ENCODE peak calls at places on chromosome 16, in nine cellular contexts. One of them, this sample, is unnamed.

GRCh38 chr16:8641671-8642070 is 20.2 kb downstream of the METTL22 start:
- DNase-seq in thoracic aorta: no peak
- DNase-seq in WTC11: no peak
- DNase-seq in retinal pigment epithelial cell: no peak
- DNase-seq in lower leg skin: no peak
- DNase-seq in heart right ventricle: no peak
- DNase-seq in IMR-90: no peak
- DNase-seq in AG04450: no peak
- DNase-seq in upper lobe of right lung: no peak
- DNase-seq in this sample: no peak

GRCh38 chr16:87575027-87575804 is 27.1 kb upstream of the JPH3 start:
- DNase-seq in thoracic aorta: no peak
- DNase-seq in WTC11: peak; percentile 77
- DNase-seq in retinal pigment epithelial cell: no peak
- DNase-seq in lower leg skin: no peak
- DNase-seq in heart right ventricle: no peak
- DNase-seq in IMR-90: no peak
- DNase-seq in AG04450: no peak
- DNase-seq in upper lobe of right lung: no peak
- DNase-seq in this sample: no peak

GRCh38 chr16:49664221-49665215 is 191.4 kb downstream of the ZNF423 start:
- DNase-seq in thoracic aorta: no peak
- DNase-seq in WTC11: no peak
- DNase-seq in retinal pigment epithelial cell: no peak
- DNase-seq in lower leg skin: no peak
- DNase-seq in heart right ventricle: peak; percentile 71
- DNase-seq in IMR-90: no peak
- DNase-seq in AG04450: no peak
- DNase-seq in upper lobe of right lung: no peak
- DNase-seq in this sample: no peak

GRCh38 chr16:85862476-85863383 is 36.2 kb upstream of the IRF8 start:
- DNase-seq in thoracic aorta: no peak
- DNase-seq in WTC11: no peak
- DNase-seq in retinal pigment epithelial cell: no peak
- DNase-seq in lower leg skin: no peak
- DNase-seq in heart right ventricle: no peak
- DNase-seq in IMR-90: no peak
- DNase-seq in AG04450: no peak
- DNase-seq in upper lobe of right lung: no peak
- DNase-seq in this sample: no peak

GRCh38 chr16:24747425-24747824 is 18.0 kb downstream of the TNRC6A start:
- DNase-seq in thoracic aorta: no peak
- DNase-seq in WTC11: no peak
- DNase-seq in retinal pigment epithelial cell: no peak
- DNase-seq in lower leg skin: no peak
- DNase-seq in heart right ventricle: no peak
- DNase-seq in IMR-90: no peak
- DNase-seq in AG04450: no peak
- DNase-seq in upper lobe of right lung: no peak
- DNase-seq in this sample: no peak

GRCh38 chr16:8590161-8590688 is at the start of gene TMEM114:
- DNase-seq in thoracic aorta: no peak
- DNase-seq in WTC11: peak; percentile 62
- DNase-seq in retinal pigment epithelial cell: no peak
- DNase-seq in lower leg skin: no peak
- DNase-seq in heart right ventricle: no peak
- DNase-seq in IMR-90: no peak
- DNase-seq in AG04450: no peak
- DNase-seq in upper lobe of right lung: no peak
- DNase-seq in this sample: no peak

GRCh38 chr16:49876716-49877129 is 20.8 kb upstream of the ZNF423 start:
- DNase-seq in thoracic aorta: no peak
- DNase-seq in WTC11: peak; percentile 88
- DNase-seq in retinal pigment epithelial cell: no peak
- DNase-seq in lower leg skin: no peak
- DNase-seq in heart right ventricle: peak; percentile 84
- DNase-seq in IMR-90: no peak
- DNase-seq in AG04450: no peak
- DNase-seq in upper lobe of right lung: peak; percentile 83
- DNase-seq in this sample: no peak

GRCh38 chr16:4272114-4272954 is 489 bp downstream of the TFAP4 start:
- DNase-seq in thoracic aorta: no peak
- DNase-seq in WTC11: peak; percentile 44
- DNase-seq in retinal pigment epithelial cell: no peak
- DNase-seq in lower leg skin: no peak
- DNase-seq in heart right ventricle: peak; percentile 55
- DNase-seq in IMR-90: no peak
- DNase-seq in AG04450: no peak
- DNase-seq in upper lobe of right lung: peak; percentile 84
- DNase-seq in this sample: peak; percentile 42

GRCh38 chr16:48153689-48154265 is 2.0 kb downstream of the ABCC12 start:
- DNase-seq in thoracic aorta: no peak
- DNase-seq in WTC11: no peak
- DNase-seq in retinal pigment epithelial cell: no peak
- DNase-seq in lower leg skin: no peak
- DNase-seq in heart right ventricle: no peak
- DNase-seq in IMR-90: no peak
- DNase-seq in AG04450: no peak
- DNase-seq in upper lobe of right lung: no peak
- DNase-seq in this sample: no peak

GRCh38 chr16:48632137-48632774 is 22.3 kb upstream of the N4BP1 start:
- DNase-seq in thoracic aorta: no peak
- DNase-seq in WTC11: no peak
- DNase-seq in retinal pigment epithelial cell: no peak
- DNase-seq in lower leg skin: peak; percentile 3
- DNase-seq in heart right ventricle: no peak
- DNase-seq in IMR-90: no peak
- DNase-seq in AG04450: no peak
- DNase-seq in upper lobe of right lung: peak; percentile 17
- DNase-seq in this sample: no peak

GRCh38 chr16:2005646-2006045 is 4.0 kb downstream of the ZNF598 start:
- DNase-seq in thoracic aorta: no peak
- DNase-seq in WTC11: peak; percentile 59
- DNase-seq in retinal pigment epithelial cell: no peak
- DNase-seq in lower leg skin: no peak
- DNase-seq in heart right ventricle: no peak
- DNase-seq in IMR-90: no peak
- DNase-seq in AG04450: no peak
- DNase-seq in upper lobe of right lung: peak; percentile 74
- DNase-seq in this sample: no peak
- TF ChIP-seq CTCF in thoracic aorta: no peak
- TF ChIP-seq CTCF in WTC11: no peak
- TF ChIP-seq CTCF in retinal pigment epithelial cell: no peak
- TF ChIP-seq CTCF in lower leg skin: no peak
- TF ChIP-seq CTCF in heart right ventricle: no peak
- TF ChIP-seq CTCF in IMR-90: no peak
- TF ChIP-seq CTCF in AG04450: no peak
- TF ChIP-seq CTCF in upper lobe of right lung: peak; percentile 26
- TF ChIP-seq CTCF in this sample: no peak

DNA sequence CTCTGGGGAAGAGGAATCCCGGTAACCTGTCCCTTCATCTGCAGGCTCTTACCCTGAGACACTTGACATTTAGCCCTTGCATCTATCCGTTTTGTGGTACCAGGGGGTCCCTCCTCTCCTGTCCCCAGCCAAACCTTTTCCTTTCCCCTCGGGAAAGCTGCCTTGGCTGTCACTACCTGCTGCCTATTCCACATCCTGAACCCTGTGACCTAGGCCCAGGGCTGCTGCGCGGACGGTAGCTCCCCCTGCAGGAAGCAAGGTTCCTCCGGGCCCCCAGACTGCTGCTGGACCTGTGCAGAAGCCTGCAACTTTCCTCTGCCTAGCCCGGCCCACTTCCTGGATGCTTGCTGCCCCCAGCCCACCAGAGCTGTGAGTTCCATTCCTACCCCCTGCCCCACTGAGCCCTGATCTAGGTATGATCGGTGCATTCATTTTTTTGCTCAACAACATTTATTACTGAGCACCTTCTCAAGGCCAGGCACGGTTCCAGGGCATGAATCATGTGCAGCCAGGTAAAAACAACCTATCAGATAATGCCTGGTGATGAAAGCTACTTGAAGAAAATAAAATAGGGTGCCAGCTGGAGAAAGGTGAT is 10.5 kb upstream of the ALDOA start:
- DNase-seq in thoracic aorta: no peak
- DNase-seq in WTC11: peak; percentile 84
- DNase-seq in retinal pigment epithelial cell: no peak
- DNase-seq in lower leg skin: no peak
- DNase-seq in heart right ventricle: no peak
- DNase-seq in IMR-90: no peak
- DNase-seq in AG04450: no peak
- DNase-seq in upper lobe of right lung: peak; percentile 73
- DNase-seq in this sample: peak; percentile 77
- TF ChIP-seq CTCF in thoracic aorta: no peak
- TF ChIP-seq CTCF in WTC11: peak; percentile 43
- TF ChIP-seq CTCF in retinal pigment epithelial cell: peak; percentile 78
- TF ChIP-seq CTCF in lower leg skin: no peak
- TF ChIP-seq CTCF in heart right ventricle: peak; percentile 23
- TF ChIP-seq CTCF in IMR-90: peak; percentile 35
- TF ChIP-seq CTCF in AG04450: peak; percentile 46
- TF ChIP-seq CTCF in upper lobe of right lung: peak; percentile 42
- TF ChIP-seq CTCF in this sample: peak; percentile 32

GRCh38 chr16:56788435-56788834 is 58.5 kb downstream of the NUP93 start:
- DNase-seq in thoracic aorta: no peak
- DNase-seq in WTC11: no peak
- DNase-seq in retinal pigment epithelial cell: no peak
- DNase-seq in lower leg skin: no peak
- DNase-seq in heart right ventricle: no peak
- DNase-seq in IMR-90: no peak
- DNase-seq in AG04450: no peak
- DNase-seq in upper lobe of right lung: no peak
- DNase-seq in this sample: no peak

GRCh38 chr16:56787185-56787584 is 57.3 kb downstream of the NUP93 start:
- DNase-seq in thoracic aorta: no peak
- DNase-seq in WTC11: no peak
- DNase-seq in retinal pigment epithelial cell: no peak
- DNase-seq in lower leg skin: no peak
- DNase-seq in heart right ventricle: no peak
- DNase-seq in IMR-90: no peak
- DNase-seq in AG04450: no peak
- DNase-seq in upper lobe of right lung: no peak
- DNase-seq in this sample: no peak

GRCh38 chr16:56792960-56793359 is 63.0 kb downstream of the NUP93 start:
- DNase-seq in thoracic aorta: no peak
- DNase-seq in WTC11: no peak
- DNase-seq in retinal pigment epithelial cell: no peak
- DNase-seq in lower leg skin: no peak
- DNase-seq in heart right ventricle: no peak
- DNase-seq in IMR-90: no peak
- DNase-seq in AG04450: no peak
- DNase-seq in upper lobe of right lung: no peak
- DNase-seq in this sample: no peak

GRCh38 chr16:56793504-56793903 is 63.6 kb downstream of the NUP93 start:
- DNase-seq in thoracic aorta: no peak
- DNase-seq in WTC11: no peak
- DNase-seq in retinal pigment epithelial cell: no peak
- DNase-seq in lower leg skin: no peak
- DNase-seq in heart right ventricle: no peak
- DNase-seq in IMR-90: peak; percentile 51
- DNase-seq in AG04450: no peak
- DNase-seq in upper lobe of right lung: no peak
- DNase-seq in this sample: peak; percentile 37

DNA sequence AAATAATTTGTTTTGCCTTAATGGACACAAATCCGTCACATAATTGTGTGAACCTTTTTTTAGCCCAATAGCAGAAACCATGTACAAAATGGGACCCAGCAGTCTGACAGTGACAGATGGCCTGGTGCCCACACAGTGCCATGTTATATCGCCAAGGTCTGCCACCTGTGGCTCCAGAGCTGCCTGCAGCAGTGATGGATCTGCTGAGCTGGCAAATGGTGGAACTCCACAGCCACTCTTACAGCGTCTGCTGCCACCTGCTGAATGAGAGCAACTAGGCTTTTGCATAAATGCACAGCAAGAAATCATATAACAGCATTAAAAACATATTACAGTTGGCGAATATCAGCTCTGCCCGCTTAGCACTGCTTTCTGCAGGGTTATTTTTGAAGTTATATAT is 59.4 kb downstream of the NUP93 start:
- DNase-seq in thoracic aorta: no peak
- DNase-seq in WTC11: no peak
- DNase-seq in retinal pigment epithelial cell: no peak
- DNase-seq in lower leg skin: peak; percentile 21
- DNase-seq in heart right ventricle: peak; percentile 12
- DNase-seq in IMR-90: peak; percentile 60
- DNase-seq in AG04450: no peak
- DNase-seq in upper lobe of right lung: no peak
- DNase-seq in this sample: peak; percentile 68
- TF ChIP-seq CTCF in thoracic aorta: no peak
- TF ChIP-seq CTCF in WTC11: no peak
- TF ChIP-seq CTCF in retinal pigment epithelial cell: peak; percentile 67
- TF ChIP-seq CTCF in lower leg skin: no peak
- TF ChIP-seq CTCF in heart right ventricle: peak; percentile 47
- TF ChIP-seq CTCF in IMR-90: peak; percentile 60
- TF ChIP-seq CTCF in AG04450: peak; percentile 56
- TF ChIP-seq CTCF in upper lobe of right lung: peak; percentile 39
- TF ChIP-seq CTCF in this sample: peak; percentile 49

GRCh38 chr16:18832613-18833012 is 31.3 kb upstream of the ARL6IP1 start:
- DNase-seq in thoracic aorta: no peak
- DNase-seq in WTC11: no peak
- DNase-seq in retinal pigment epithelial cell: no peak
- DNase-seq in lower leg skin: no peak
- DNase-seq in heart right ventricle: no peak
- DNase-seq in IMR-90: no peak
- DNase-seq in AG04450: no peak
- DNase-seq in upper lobe of right lung: no peak
- DNase-seq in this sample: no peak

GRCh38 chr16:18833707-18834505 is 32.6 kb upstream of the ARL6IP1 start:
- DNase-seq in thoracic aorta: no peak
- DNase-seq in WTC11: no peak
- DNase-seq in retinal pigment epithelial cell: no peak
- DNase-seq in lower leg skin: no peak
- DNase-seq in heart right ventricle: no peak
- DNase-seq in IMR-90: no peak
- DNase-seq in AG04450: no peak
- DNase-seq in upper lobe of right lung: no peak
- DNase-seq in this sample: no peak

GRCh38 chr16:18836702-18837101 is 35.4 kb upstream of the ARL6IP1 start:
- DNase-seq in thoracic aorta: no peak
- DNase-seq in WTC11: no peak
- DNase-seq in retinal pigment epithelial cell: no peak
- DNase-seq in lower leg skin: no peak
- DNase-seq in heart right ventricle: no peak
- DNase-seq in IMR-90: no peak
- DNase-seq in AG04450: no peak
- DNase-seq in upper lobe of right lung: no peak
- DNase-seq in this sample: no peak

GRCh38 chr16:18832021-18832420 is 30.7 kb upstream of the ARL6IP1 start:
- DNase-seq in thoracic aorta: no peak
- DNase-seq in WTC11: no peak
- DNase-seq in retinal pigment epithelial cell: peak; percentile 49
- DNase-seq in lower leg skin: no peak
- DNase-seq in heart right ventricle: no peak
- DNase-seq in IMR-90: no peak
- DNase-seq in AG04450: no peak
- DNase-seq in upper lobe of right lung: no peak
- DNase-seq in this sample: no peak

DNA sequence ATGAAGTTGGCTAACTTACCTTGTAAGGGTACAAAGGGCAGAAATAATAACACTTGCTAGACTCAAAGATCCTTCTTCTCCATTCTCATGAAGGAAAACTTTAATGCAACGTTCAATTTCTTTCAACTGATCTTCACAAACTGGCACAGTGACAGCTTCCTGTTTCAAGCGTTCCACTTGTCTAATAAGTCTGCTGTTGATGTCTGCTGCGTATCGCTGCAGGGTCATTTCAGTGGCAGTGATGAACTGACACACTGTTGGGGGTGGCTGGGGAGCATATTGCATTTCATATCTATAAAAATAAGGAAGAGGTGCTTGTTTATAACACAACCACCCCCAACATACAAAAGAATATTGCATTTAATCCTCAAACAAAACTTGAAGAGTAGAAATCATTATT is 33.5 kb upstream of the ARL6IP1 start:
- DNase-seq in thoracic aorta: no peak
- DNase-seq in WTC11: no peak
- DNase-seq in retinal pigment epithelial cell: no peak
- DNase-seq in lower leg skin: no peak
- DNase-seq in heart right ventricle: no peak
- DNase-seq in IMR-90: no peak
- DNase-seq in AG04450: no peak
- DNase-seq in upper lobe of right lung: no peak
- DNase-seq in this sample: no peak
- TF ChIP-seq CTCF in thoracic aorta: no peak
- TF ChIP-seq CTCF in WTC11: no peak
- TF ChIP-seq CTCF in retinal pigment epithelial cell: no peak
- TF ChIP-seq CTCF in lower leg skin: no peak
- TF ChIP-seq CTCF in heart right ventricle: no peak
- TF ChIP-seq CTCF in IMR-90: no peak
- TF ChIP-seq CTCF in AG04450: no peak
- TF ChIP-seq CTCF in upper lobe of right lung: no peak
- TF ChIP-seq CTCF in this sample: no peak

This sample was measured in MCF 10A.